ENCODE peak calls at places on chromosomes 5 and 9, in eight cellular contexts. V is CD4-positive, alpha-beta T cell; F is osteocyte; K is Calu3; S is PC-9; L is tibial nerve; Z is sigmoid colon; X is colonic mucosa. G is an unnamed sample.

GRCh38 chr9:133102190-133103021 is 18.6 kb downstream of the RALGDS start:
- DNase-seq in V (no peak), F (no peak), K (no peak), S (no peak), L (no peak), Z (no peak), X (no peak), G (peak)

GRCh38 chr9:130445268-130445983 is 665 bp downstream of the ASS1 start:
- DNase-seq in V (no peak), F (no peak), K (peak), S (peak), L (no peak), Z (peak), X (peak), G (no peak)

GRCh38 chr9:136762915-136763648 is 1.2 kb downstream of the LCN15 start:
- DNase-seq in V (peak), F (no peak), K (no peak), S (no peak), L (no peak), Z (peak), X (peak), G (peak)

GRCh38 chr5:98570010-98570409 is 203.5 kb upstream of the RGMB start:
- DNase-seq in V (no peak), F (no peak), K (no peak), S (peak), L (no peak), Z (no peak), X (no peak), G (no peak)

GRCh38 chr9:6692433-6692832 is 46.9 kb upstream of the GLDC start:
- DNase-seq in V (no peak), F (no peak), K (no peak), S (no peak), L (no peak), Z (no peak), X (no peak), G (no peak)

GRCh38 chr5:136006767-136007251 is 22.0 kb upstream of the TGFBI start:
- DNase-seq in V (no peak), F (peak), K (no peak), S (peak), L (no peak), Z (no peak), X (peak), G (no peak)

GRCh38 chr9:31183866-31184265 is 1200.6 kb upstream of the ACO1 start:
- DNase-seq in V (no peak), F (no peak), K (no peak), S (no peak), L (no peak), Z (no peak), X (no peak), G (no peak)

GRCh38 chr5:108079754-108080153 is 302.1 kb downstream of the FBXL17 start:
- DNase-seq in V (no peak), F (no peak), K (no peak), S (no peak), L (no peak), Z (no peak), X (no peak), G (no peak)

GRCh38 chr5:125560476-125561225 is 814.2 kb upstream of the ZNF608 start:
- DNase-seq in V (no peak), F (no peak), K (no peak), S (no peak), L (no peak), Z (no peak), X (no peak), G (no peak)

GRCh38 chr5:146562461-146562860 is 46.5 kb upstream of the GPR151 start:
- DNase-seq in V (no peak), F (no peak), K (no peak), S (no peak), L (no peak), Z (no peak), X (no peak), G (no peak)

GRCh38 chr5:146564036-146564762 is 48.2 kb upstream of the GPR151 start:
- DNase-seq in V (no peak), F (no peak), K (peak), S (no peak), L (no peak), Z (no peak), X (no peak), G (no peak)

GRCh38 chr5:146565764-146566163 is 49.8 kb upstream of the GPR151 start:
- DNase-seq in V (peak), F (no peak), K (peak), S (no peak), L (no peak), Z (no peak), X (peak), G (no peak)

DNA sequence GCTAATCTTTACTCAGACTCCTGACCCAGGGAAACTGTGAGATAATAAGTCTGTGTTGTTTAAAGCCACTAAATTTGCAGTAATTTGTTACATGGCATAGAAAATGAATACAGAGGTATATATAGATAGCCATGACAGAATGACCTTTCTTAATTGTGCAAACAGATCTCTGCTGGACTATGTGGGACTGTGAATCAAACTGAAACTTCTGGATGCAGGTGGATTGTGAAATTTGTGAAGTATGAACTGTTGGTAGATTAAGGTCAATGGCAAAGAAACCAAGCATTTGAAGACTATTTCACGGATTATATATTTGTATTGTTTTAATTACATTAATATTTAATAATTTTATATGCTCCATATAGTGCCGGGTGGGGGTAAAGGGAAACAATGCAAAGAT is 52.2 kb upstream of the GPR151 start:
- DNase-seq in V (no peak), F (no peak), K (no peak), S (no peak), L (no peak), Z (no peak), X (no peak), G (no peak)
- TF ChIP-seq CTCF in V (no peak), F (no peak), K (no peak), S (no peak), L (no peak), Z (no peak), X (no peak), G (no peak)

DNA sequence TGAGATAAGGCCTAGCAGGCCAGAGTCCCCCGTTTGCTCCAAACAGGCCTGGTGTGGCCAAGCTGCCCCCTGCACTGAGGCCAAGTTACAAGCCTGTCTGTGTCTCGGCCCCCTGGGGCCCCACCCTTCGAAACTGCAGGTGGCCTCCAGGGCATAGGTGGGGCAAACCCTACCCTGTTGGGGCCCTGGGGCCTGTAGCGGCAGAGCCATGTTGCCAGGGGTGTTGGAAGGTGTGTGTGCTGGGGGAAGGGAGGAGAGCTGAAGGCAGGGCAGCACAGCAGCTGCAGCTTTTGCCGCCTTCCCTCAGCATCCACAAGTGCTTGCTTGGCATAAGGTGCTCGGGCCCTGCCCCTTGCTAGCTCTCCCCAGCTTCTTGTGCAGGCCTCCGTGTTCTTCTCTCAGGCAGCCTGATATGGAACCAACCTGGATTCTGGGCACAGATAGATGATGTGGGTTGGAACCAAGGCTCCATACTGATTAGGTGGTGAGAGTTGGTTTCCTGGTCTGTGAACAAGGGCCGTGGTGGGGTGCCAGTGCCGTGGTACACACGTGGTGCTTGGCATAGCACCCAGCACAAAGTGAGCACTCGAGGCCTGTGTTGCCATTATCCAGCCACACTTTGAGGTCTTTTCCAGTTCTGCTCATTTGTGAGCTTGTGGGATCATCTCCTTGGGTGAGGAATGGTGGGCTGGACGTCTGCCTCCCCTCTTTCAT is 12.6 kb downstream of the IRF1 start:
- DNase-seq in V (no peak), F (no peak), K (no peak), S (no peak), L (no peak), Z (peak), X (peak), G (peak)
- TF ChIP-seq CTCF in V (no peak), F (no peak), K (no peak), S (no peak), L (no peak), Z (no peak), X (no peak), G (no peak)

DNA sequence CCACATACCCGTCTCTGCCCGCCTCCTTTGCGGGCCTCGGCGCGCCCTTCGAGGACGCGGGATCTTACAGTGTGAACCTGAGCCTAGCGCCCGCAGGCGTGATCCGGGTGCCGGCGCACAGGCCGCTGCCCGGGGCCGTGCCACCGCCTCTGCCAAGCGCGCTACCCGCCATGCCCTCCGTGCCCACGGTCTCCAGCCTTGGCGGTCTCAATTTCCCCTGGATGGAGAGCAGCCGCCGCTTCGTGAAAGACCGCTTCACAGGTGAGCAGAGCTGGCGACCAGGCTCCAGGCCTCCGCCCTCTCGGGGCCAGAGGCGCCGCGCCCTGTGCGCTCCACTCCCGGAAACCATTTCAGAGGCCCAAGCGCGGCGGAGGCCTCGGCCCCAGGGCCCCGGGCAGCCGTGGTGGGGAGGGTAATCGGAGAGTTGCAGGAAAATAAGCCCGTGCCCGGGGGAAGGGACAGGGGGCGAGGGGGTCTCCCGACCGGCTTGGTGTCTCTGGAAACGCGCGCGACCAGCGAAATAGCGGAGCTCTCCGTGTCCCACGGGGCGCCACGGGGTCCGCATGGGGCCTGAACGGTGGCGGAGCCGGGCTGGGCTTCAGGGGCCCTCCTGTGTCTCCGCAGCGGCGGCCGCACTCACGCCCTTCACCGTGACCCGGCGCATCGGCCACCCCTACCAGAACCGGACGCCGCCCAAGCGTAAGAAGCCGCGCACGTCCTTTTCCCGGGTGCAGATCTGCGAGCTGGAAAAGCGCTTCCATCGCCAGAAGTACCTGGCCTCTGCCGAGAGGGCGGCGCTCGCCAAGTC is 682 bp downstream of the TLX3 start:
- DNase-seq in V (no peak), F (no peak), K (peak), S (no peak), L (no peak), Z (no peak), X (peak), G (no peak)
- TF ChIP-seq CTCF in V (no peak), F (peak), K (peak), S (no peak), L (no peak), Z (no peak), X (peak), G (peak)

GRCh38 chr9:114278881-114279570 is 43.9 kb upstream of the ORM1 start:
- DNase-seq in V (no peak), F (no peak), K (no peak), S (peak), L (no peak), Z (peak), X (no peak), G (peak)
- TF ChIP-seq CTCF in V (no peak), F (no peak), K (no peak), S (no peak), L (no peak), Z (no peak), X (no peak), G (no peak)

GRCh38 chr9:19630762-19631161 is 158.1 kb downstream of the SLC24A2 start:
- DNase-seq in V (no peak), F (no peak), K (no peak), S (no peak), L (no peak), Z (no peak), X (no peak), G (no peak)

GRCh38 chr9:19634881-19635280 is 154.0 kb downstream of the SLC24A2 start:
- DNase-seq in V (no peak), F (no peak), K (no peak), S (no peak), L (no peak), Z (no peak), X (no peak), G (no peak)

GRCh38 chr9:19631181-19631580 is 157.7 kb downstream of the SLC24A2 start:
- DNase-seq in V (no peak), F (no peak), K (peak), S (peak), L (no peak), Z (no peak), X (no peak), G (no peak)

GRCh38 chr9:19629506-19629905 is 159.3 kb downstream of the SLC24A2 start:
- DNase-seq in V (no peak), F (no peak), K (no peak), S (no peak), L (no peak), Z (no peak), X (no peak), G (no peak)
- TF ChIP-seq CTCF in V (no peak), F (no peak), K (no peak), S (no peak), L (no peak), Z (no peak), X (no peak), G (no peak)

GRCh38 chr5:150485770-150486401 is 22.0 kb upstream of the NDST1 start:
- DNase-seq in V (peak), F (peak), K (peak), S (no peak), L (peak), Z (peak), X (peak), G (no peak)

GRCh38 chr5:150488519-150489357 is 19.2 kb upstream of the NDST1 start:
- DNase-seq in V (no peak), F (no peak), K (no peak), S (peak), L (peak), Z (peak), X (no peak), G (no peak)

GRCh38 chr5:150486402-150487198 is 21.3 kb upstream of the NDST1 start:
- DNase-seq in V (peak), F (no peak), K (peak), S (peak), L (peak), Z (no peak), X (peak), G (no peak)

GRCh38 chr5:150489358-150490295 is 18.3 kb upstream of the NDST1 start:
- DNase-seq in V (no peak), F (no peak), K (no peak), S (no peak), L (no peak), Z (peak), X (no peak), G (no peak)

DNA sequence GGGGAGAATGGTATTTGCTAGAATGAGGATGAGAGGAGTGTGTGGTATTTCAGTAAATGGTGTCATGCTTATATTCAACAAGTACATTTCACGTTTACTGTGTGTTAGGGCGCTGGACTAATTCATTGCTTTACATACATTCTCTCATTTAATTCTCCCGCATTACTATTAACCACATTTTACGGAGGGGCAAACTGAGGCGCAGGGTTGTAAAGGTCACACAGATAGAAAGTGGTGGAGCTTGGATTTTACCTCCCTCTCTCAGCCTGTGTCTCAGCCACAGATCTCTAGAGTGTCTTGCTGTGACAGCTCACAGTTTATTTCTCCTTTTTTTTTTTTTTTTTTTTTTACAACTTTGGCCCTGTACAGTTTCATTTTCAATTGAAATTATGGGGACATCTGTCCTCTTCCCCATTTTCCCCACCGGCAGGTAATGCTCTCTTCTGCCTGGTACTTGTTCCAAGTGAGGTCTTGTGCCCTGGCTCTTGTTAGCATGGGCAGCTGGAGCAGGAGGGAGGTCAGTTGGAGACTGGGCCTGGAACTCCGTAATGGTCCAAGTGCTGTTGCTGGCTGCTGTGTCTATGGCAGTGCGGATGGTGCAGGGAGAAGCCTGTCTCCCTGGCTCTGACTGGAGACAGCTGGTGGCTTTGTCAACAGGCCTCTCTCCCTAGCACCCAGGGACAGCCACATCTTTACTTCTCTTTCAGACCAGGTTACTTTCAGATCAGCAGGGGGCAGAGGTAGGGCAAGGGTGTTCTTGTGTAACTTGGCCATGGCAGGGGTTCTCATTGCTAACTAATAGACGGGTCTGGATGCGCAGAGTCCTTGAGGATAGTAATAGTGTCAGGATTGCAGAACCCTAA is 20.5 kb upstream of the NDST1 start:
- DNase-seq in V (no peak), F (no peak), K (no peak), S (no peak), L (no peak), Z (no peak), X (peak), G (no peak)
- TF ChIP-seq CTCF in V (no peak), F (no peak), K (no peak), S (no peak), L (no peak), Z (no peak), X (no peak), G (peak)

GRCh38 chr9:122463828-122464632 is 13.7 kb downstream of the OR1J1 start:
- DNase-seq in V (no peak), F (no peak), K (no peak), S (no peak), L (no peak), Z (no peak), X (no peak), G (no peak)
- TF ChIP-seq CTCF in V (no peak), F (no peak), K (no peak), S (no peak), L (no peak), Z (no peak), X (no peak), G (peak)

GRCh38 chr9:37921546-37922300 is 17.8 kb upstream of the SLC25A51 start:
- DNase-seq in V (no peak), F (no peak), K (no peak), S (no peak), L (no peak), Z (peak), X (no peak), G (peak)
- TF ChIP-seq CTCF in V (no peak), F (peak), K (no peak), S (no peak), L (no peak), Z (no peak), X (no peak), G (no peak)

GRCh38 chr5:168076561-168076991 is 214.9 kb upstream of the WWC1 start:
- DNase-seq in V (no peak), F (peak), K (peak), S (no peak), L (peak), Z (peak), X (no peak), G (no peak)
- TF ChIP-seq CTCF in V (no peak), F (peak), K (peak), S (peak), L (no peak), Z (no peak), X (no peak), G (peak)